ENCODE peak calls at places on chromosomes 4 and X, in nine cellular contexts. One of them, this sample, is unnamed.
A peak's percentile ranks its signal among the peaks of the same experiment; 100 is the strongest.

GRCh38 chr4:17567267-17567666 is 9.7 kb upstream of the LAP3 start:
- DNase-seq in AG09319: no peak
- DNase-seq in astrocyte of the hippocampus: no peak
- DNase-seq in AML-193: no peak
- DNase-seq in A172: no peak
- DNase-seq in stimulated activated CD4-positive, alpha-beta T cell treated with anti-CD3 and anti-CD28 coated beads, TNF-alpha, amount 100 ng/mL, for 48 hours: no peak
- DNase-seq in HCT116: no peak
- DNase-seq in cerebellum: no peak
- DNase-seq in left colon: no peak
- DNase-seq in this sample: no peak

GRCh38 chrX:65723706-65724105 is 56.3 kb downstream of the MSN start:
- DNase-seq in HCT116: no peak
- DNase-seq in AML-193: no peak
- DNase-seq in left colon: no peak
- DNase-seq in AG09319: no peak
- DNase-seq in stimulated activated CD4-positive, alpha-beta T cell treated with anti-CD3 and anti-CD28 coated beads, TNF-alpha, amount 100 ng/mL, for 48 hours: no peak
- DNase-seq in cerebellum: no peak
- DNase-seq in A172: no peak
- DNase-seq in astrocyte of the hippocampus: no peak
- DNase-seq in this sample: no peak

GRCh38 chr4:107931775-107932321 is 499 bp downstream of the CYP2U1 start:
- DNase-seq in HCT116: no peak
- DNase-seq in stimulated activated CD4-positive, alpha-beta T cell treated with anti-CD3 and anti-CD28 coated beads, TNF-alpha, amount 100 ng/mL, for 48 hours: no peak
- DNase-seq in A172: no peak
- DNase-seq in AG09319: no peak
- DNase-seq in left colon: peak; percentile 40
- DNase-seq in astrocyte of the hippocampus: no peak
- DNase-seq in AML-193: no peak
- DNase-seq in cerebellum: peak; percentile 47
- DNase-seq in this sample: no peak

GRCh38 chr4:42501624-42502401 is 104.5 kb downstream of the SHISA3 start:
- DNase-seq in left colon: no peak
- DNase-seq in astrocyte of the hippocampus: peak; percentile 48
- DNase-seq in HCT116: no peak
- DNase-seq in A172: peak; percentile 8
- DNase-seq in AML-193: no peak
- DNase-seq in AG09319: no peak
- DNase-seq in cerebellum: no peak
- DNase-seq in stimulated activated CD4-positive, alpha-beta T cell treated with anti-CD3 and anti-CD28 coated beads, TNF-alpha, amount 100 ng/mL, for 48 hours: no peak
- DNase-seq in this sample: peak; percentile 42

GRCh38 chrX:12929701-12930100 is 23.3 kb downstream of the TLR8 start:
- DNase-seq in A172: peak; percentile 38
- DNase-seq in cerebellum: no peak
- DNase-seq in AML-193: no peak
- DNase-seq in HCT116: no peak
- DNase-seq in AG09319: no peak
- DNase-seq in stimulated activated CD4-positive, alpha-beta T cell treated with anti-CD3 and anti-CD28 coated beads, TNF-alpha, amount 100 ng/mL, for 48 hours: no peak
- DNase-seq in left colon: no peak
- DNase-seq in astrocyte of the hippocampus: no peak
- DNase-seq in this sample: no peak

GRCh38 chrX:56314334-56314733 is 82.2 kb downstream of the KLF8 start:
- DNase-seq in cerebellum: no peak
- DNase-seq in A172: peak; percentile 0
- DNase-seq in astrocyte of the hippocampus: no peak
- DNase-seq in AML-193: no peak
- DNase-seq in HCT116: no peak
- DNase-seq in stimulated activated CD4-positive, alpha-beta T cell treated with anti-CD3 and anti-CD28 coated beads, TNF-alpha, amount 100 ng/mL, for 48 hours: no peak
- DNase-seq in AG09319: no peak
- DNase-seq in left colon: no peak
- DNase-seq in this sample: no peak

GRCh38 chr4:24753519-24753918 is 41.9 kb upstream of the SOD3 start:
- DNase-seq in A172: peak; percentile 27
- DNase-seq in left colon: no peak
- DNase-seq in AML-193: no peak
- DNase-seq in stimulated activated CD4-positive, alpha-beta T cell treated with anti-CD3 and anti-CD28 coated beads, TNF-alpha, amount 100 ng/mL, for 48 hours: no peak
- DNase-seq in cerebellum: no peak
- DNase-seq in astrocyte of the hippocampus: no peak
- DNase-seq in AG09319: no peak
- DNase-seq in HCT116: no peak
- DNase-seq in this sample: no peak

GRCh38 chrX:97639526-97639925 is 755.8 kb downstream of the RPA4 start:
- DNase-seq in AML-193: no peak
- DNase-seq in stimulated activated CD4-positive, alpha-beta T cell treated with anti-CD3 and anti-CD28 coated beads, TNF-alpha, amount 100 ng/mL, for 48 hours: no peak
- DNase-seq in cerebellum: no peak
- DNase-seq in left colon: no peak
- DNase-seq in HCT116: no peak
- DNase-seq in A172: no peak
- DNase-seq in AG09319: no peak
- DNase-seq in astrocyte of the hippocampus: no peak
- DNase-seq in this sample: peak; percentile 75

GRCh38 chr4:109559625-109559982 is 442 bp upstream of the MCUB start:
- DNase-seq in AML-193: no peak
- DNase-seq in AG09319: no peak
- DNase-seq in cerebellum: no peak
- DNase-seq in HCT116: no peak
- DNase-seq in left colon: no peak
- DNase-seq in A172: no peak
- DNase-seq in stimulated activated CD4-positive, alpha-beta T cell treated with anti-CD3 and anti-CD28 coated beads, TNF-alpha, amount 100 ng/mL, for 48 hours: no peak
- DNase-seq in astrocyte of the hippocampus: peak; percentile 68
- DNase-seq in this sample: peak; percentile 45

GRCh38 chrX:136176399-136176825 is 29.1 kb downstream of the FHL1 start:
- DNase-seq in cerebellum: no peak
- DNase-seq in HCT116: no peak
- DNase-seq in AG09319: peak; percentile 85
- DNase-seq in astrocyte of the hippocampus: peak; percentile 82
- DNase-seq in left colon: no peak
- DNase-seq in A172: peak; percentile 3
- DNase-seq in stimulated activated CD4-positive, alpha-beta T cell treated with anti-CD3 and anti-CD28 coated beads, TNF-alpha, amount 100 ng/mL, for 48 hours: no peak
- DNase-seq in AML-193: no peak
- DNase-seq in this sample: no peak

GRCh38 chr4:121219222-121219621 is 55.1 kb upstream of the TNIP3 start:
- DNase-seq in HCT116: no peak
- DNase-seq in AG09319: no peak
- DNase-seq in astrocyte of the hippocampus: no peak
- DNase-seq in stimulated activated CD4-positive, alpha-beta T cell treated with anti-CD3 and anti-CD28 coated beads, TNF-alpha, amount 100 ng/mL, for 48 hours: no peak
- DNase-seq in A172: no peak
- DNase-seq in left colon: no peak
- DNase-seq in cerebellum: no peak
- DNase-seq in AML-193: no peak
- DNase-seq in this sample: no peak

GRCh38 chr4:153555730-153556440 is 89.7 kb downstream of the TMEM131L start:
- DNase-seq in cerebellum: no peak
- DNase-seq in HCT116: no peak
- DNase-seq in stimulated activated CD4-positive, alpha-beta T cell treated with anti-CD3 and anti-CD28 coated beads, TNF-alpha, amount 100 ng/mL, for 48 hours: no peak
- DNase-seq in astrocyte of the hippocampus: peak; percentile 94
- DNase-seq in AG09319: no peak
- DNase-seq in left colon: peak; percentile 52
- DNase-seq in AML-193: no peak
- DNase-seq in A172: peak; percentile 33
- DNase-seq in this sample: no peak

GRCh38 chrX:132853040-132853439 is 105.4 kb downstream of the HS6ST2 start:
- DNase-seq in astrocyte of the hippocampus: no peak
- DNase-seq in A172: no peak
- DNase-seq in AG09319: no peak
- DNase-seq in HCT116: no peak
- DNase-seq in cerebellum: no peak
- DNase-seq in left colon: no peak
- DNase-seq in AML-193: no peak
- DNase-seq in stimulated activated CD4-positive, alpha-beta T cell treated with anti-CD3 and anti-CD28 coated beads, TNF-alpha, amount 100 ng/mL, for 48 hours: no peak
- DNase-seq in this sample: no peak

GRCh38 chr4:122052714-122053113 is 99.4 kb upstream of the BLTP1 start:
- DNase-seq in AG09319: no peak
- DNase-seq in HCT116: no peak
- DNase-seq in stimulated activated CD4-positive, alpha-beta T cell treated with anti-CD3 and anti-CD28 coated beads, TNF-alpha, amount 100 ng/mL, for 48 hours: no peak
- DNase-seq in A172: no peak
- DNase-seq in cerebellum: no peak
- DNase-seq in astrocyte of the hippocampus: peak; percentile 9
- DNase-seq in AML-193: no peak
- DNase-seq in left colon: no peak
- DNase-seq in this sample: no peak

GRCh38 chrX:71814123-71814912 is 51.2 kb downstream of the CXorf49B start:
- DNase-seq in left colon: no peak
- DNase-seq in AG09319: no peak
- DNase-seq in HCT116: no peak
- DNase-seq in stimulated activated CD4-positive, alpha-beta T cell treated with anti-CD3 and anti-CD28 coated beads, TNF-alpha, amount 100 ng/mL, for 48 hours: no peak
- DNase-seq in A172: no peak
- DNase-seq in cerebellum: no peak
- DNase-seq in astrocyte of the hippocampus: no peak
- DNase-seq in AML-193: no peak
- DNase-seq in this sample: no peak

GRCh38 chr4:123786955-123787354 is 390.4 kb downstream of the SPRY1 start:
- DNase-seq in astrocyte of the hippocampus: no peak
- DNase-seq in left colon: peak; percentile 33
- DNase-seq in cerebellum: no peak
- DNase-seq in AML-193: no peak
- DNase-seq in AG09319: no peak
- DNase-seq in stimulated activated CD4-positive, alpha-beta T cell treated with anti-CD3 and anti-CD28 coated beads, TNF-alpha, amount 100 ng/mL, for 48 hours: no peak
- DNase-seq in A172: peak; percentile 2
- DNase-seq in HCT116: no peak
- DNase-seq in this sample: no peak

GRCh38 chr4:48944252-48944651 is 37.7 kb upstream of the OCIAD2 start:
- DNase-seq in cerebellum: no peak
- DNase-seq in AG09319: no peak
- DNase-seq in A172: peak; percentile 79
- DNase-seq in AML-193: no peak
- DNase-seq in left colon: peak; percentile 48
- DNase-seq in stimulated activated CD4-positive, alpha-beta T cell treated with anti-CD3 and anti-CD28 coated beads, TNF-alpha, amount 100 ng/mL, for 48 hours: no peak
- DNase-seq in astrocyte of the hippocampus: peak; percentile 71
- DNase-seq in HCT116: peak; percentile 83
- DNase-seq in this sample: no peak

GRCh38 chr4:166308589-166308988 is 435.6 kb downstream of the TLL1 start:
- DNase-seq in stimulated activated CD4-positive, alpha-beta T cell treated with anti-CD3 and anti-CD28 coated beads, TNF-alpha, amount 100 ng/mL, for 48 hours: no peak
- DNase-seq in AG09319: no peak
- DNase-seq in HCT116: no peak
- DNase-seq in A172: no peak
- DNase-seq in astrocyte of the hippocampus: no peak
- DNase-seq in cerebellum: no peak
- DNase-seq in AML-193: no peak
- DNase-seq in left colon: no peak
- DNase-seq in this sample: peak; percentile 64

GRCh38 chr4:56183344-56183959 is 203.8 kb downstream of the AASDH start:
- DNase-seq in stimulated activated CD4-positive, alpha-beta T cell treated with anti-CD3 and anti-CD28 coated beads, TNF-alpha, amount 100 ng/mL, for 48 hours: no peak
- DNase-seq in cerebellum: no peak
- DNase-seq in A172: no peak
- DNase-seq in astrocyte of the hippocampus: no peak
- DNase-seq in HCT116: no peak
- DNase-seq in AML-193: no peak
- DNase-seq in AG09319: no peak
- DNase-seq in left colon: no peak
- DNase-seq in this sample: no peak

GRCh38 chrX:10485331-10485730 is 135.1 kb downstream of the MID1 start:
- DNase-seq in left colon: no peak
- DNase-seq in astrocyte of the hippocampus: no peak
- DNase-seq in cerebellum: no peak
- DNase-seq in AML-193: no peak
- DNase-seq in A172: no peak
- DNase-seq in AG09319: no peak
- DNase-seq in stimulated activated CD4-positive, alpha-beta T cell treated with anti-CD3 and anti-CD28 coated beads, TNF-alpha, amount 100 ng/mL, for 48 hours: no peak
- DNase-seq in HCT116: no peak
- DNase-seq in this sample: no peak

GRCh38 chr4:151955721-151956340 is 195.0 kb upstream of the GATB start:
- DNase-seq in astrocyte of the hippocampus: peak; percentile 3
- DNase-seq in HCT116: no peak
- DNase-seq in AML-193: no peak
- DNase-seq in AG09319: no peak
- DNase-seq in cerebellum: no peak
- DNase-seq in left colon: no peak
- DNase-seq in stimulated activated CD4-positive, alpha-beta T cell treated with anti-CD3 and anti-CD28 coated beads, TNF-alpha, amount 100 ng/mL, for 48 hours: no peak
- DNase-seq in A172: peak; percentile 45
- DNase-seq in this sample: no peak

This sample was measured in WERI-Rb-1.